ENCODE peak calls at places on chromosomes 7 and 10, in six cellular contexts. D is heart right ventricle; P is naive thymus-derived CD4-positive, alpha-beta T cell; C is A172; E is KG1; N is NCI-H226. B is an unnamed sample.

GRCh38 chr10:122142652-122143237 is 128.4 kb upstream of the BTBD16 start:
- DNase-seq in E (no peak), D (peak), C (no peak), N (no peak), P (no peak), B (no peak)

GRCh38 chr10:16472828-16473227 is 36.0 kb downstream of the PTER start:
- DNase-seq in N (no peak), C (no peak), P (no peak), D (no peak), E (no peak), B (no peak)

GRCh38 chr10:132498562-132499366 is 38.8 kb upstream of the INPP5A start:
- DNase-seq in E (no peak), N (no peak), C (no peak), P (no peak), D (no peak), B (peak)

GRCh38 chr7:40815512-40815911 is 680.7 kb downstream of the SUGCT start:
- DNase-seq in D (no peak), E (no peak), N (peak), C (peak), P (no peak), B (no peak)

GRCh38 chr10:84196083-84196482 is 1.7 kb downstream of the CDHR1 start:
- DNase-seq in D (no peak), P (no peak), N (no peak), C (peak), E (no peak), B (no peak)

GRCh38 chr7:19772858-19773337 is 519 bp downstream of the TMEM196 start:
- DNase-seq in C (peak), N (peak), P (no peak), D (peak), E (no peak), B (peak)

GRCh38 chr7:82036146-82036886 is 266.5 kb upstream of the HGF start:
- DNase-seq in C (peak), P (no peak), N (peak), D (no peak), E (no peak), B (no peak)

GRCh38 chr10:59675812-59676211 is 33.8 kb downstream of the SLC16A9 start:
- DNase-seq in D (no peak), E (no peak), C (no peak), N (no peak), P (no peak), B (no peak)

GRCh38 chr10:68052463-68052862 is 22.6 kb downstream of the HERC4 start:
- DNase-seq in D (no peak), N (peak), C (no peak), P (no peak), E (no peak), B (no peak)

GRCh38 chr7:128115821-128116723 is 84.8 kb upstream of the LRRC4 start:
- DNase-seq in E (no peak), D (no peak), N (no peak), P (no peak), C (no peak), B (no peak)

GRCh38 chr7:13188236-13188635 is 500.8 kb downstream of the ARL4A start:
- DNase-seq in C (no peak), P (no peak), E (no peak), N (no peak), D (no peak), B (no peak)

GRCh38 chr7:16398211-16399017 is 22.9 kb downstream of the CRPPA start:
- DNase-seq in C (no peak), N (no peak), E (no peak), P (no peak), D (no peak), B (peak)

GRCh38 chr7:66145404-66145843 is 30.8 kb downstream of the CRCP start:
- DNase-seq in E (no peak), D (peak), N (no peak), P (no peak), C (no peak), B (no peak)

GRCh38 chr10:70302292-70302691 is 18.5 kb upstream of the NPFFR1 start:
- DNase-seq in E (no peak), P (no peak), N (peak), C (no peak), D (no peak), B (no peak)

GRCh38 chr10:6055929-6056328 is 6.2 kb downstream of the IL2RA start:
- DNase-seq in N (no peak), P (no peak), D (no peak), E (no peak), C (no peak), B (no peak)

GRCh38 chr10:30028452-30029045 is 30.8 kb downstream of the JCAD start:
- DNase-seq in D (no peak), C (no peak), N (no peak), P (no peak), E (no peak), B (no peak)

GRCh38 chr7:136179154-136179553 is 202.0 kb upstream of the MTPN start:
- DNase-seq in D (no peak), E (no peak), C (no peak), N (no peak), P (no peak), B (no peak)

GRCh38 chr7:47492720-47493119 is 89.2 kb downstream of the TNS3 start:
- DNase-seq in E (no peak), D (no peak), C (no peak), P (no peak), N (no peak), B (peak)

GRCh38 chr10:61024801-61025201 is 80.8 kb upstream of the RHOBTB1 start:
- DNase-seq in N (no peak), P (no peak), E (no peak), D (no peak), C (peak), B (no peak)

GRCh38 chr10:103765981-103766380 is 89.4 kb downstream of the SH3PXD2A start:
- DNase-seq in C (peak), N (peak), D (peak), E (no peak), P (peak), B (peak)

B was measured in left lung.